ENCODE peak calls at places on chromosome 21, in eight cellular contexts. C, E, U, M, N, V, P and G are unnamed samples.

GRCh38 chr21:34881894-34882371 is 167.2 kb downstream of the RUNX1 start:
- DNase-seq in M (no peak), U (no peak), N (no peak), V (no peak), P (no peak), E (peak), C (no peak), G (no peak)

GRCh38 chr21:20570824-20571232 is 427.4 kb upstream of the NCAM2 start:
- DNase-seq in P (no peak), V (no peak), E (no peak), C (no peak), M (no peak), N (no peak), U (no peak), G (no peak)

GRCh38 chr21:46118305-46118870 is 20.5 kb downstream of the COL6A2 start:
- DNase-seq in E (no peak), M (no peak), P (no peak), N (no peak), V (peak), C (no peak), U (no peak), G (no peak)

GRCh38 chr21:24716306-24716918 is 890.9 kb downstream of the MRPL39 start:
- DNase-seq in P (no peak), U (no peak), E (no peak), V (no peak), C (no peak), M (no peak), N (no peak), G (no peak)

GRCh38 chr21:39006653-39007417 is 176.4 kb downstream of the PSMG1 start:
- DNase-seq in N (no peak), M (no peak), C (peak), U (peak), V (no peak), E (peak), P (peak), G (no peak)

GRCh38 chr21:45533731-45534571 is 8.3 kb downstream of the SLC19A1 start:
- DNase-seq in N (no peak), V (peak), P (no peak), C (no peak), M (no peak), U (no peak), E (no peak), G (no peak)

GRCh38 chr21:34722684-34723300 is 54.0 kb downstream of the CLIC6 start:
- DNase-seq in V (no peak), P (no peak), C (no peak), U (no peak), N (peak), M (no peak), E (no peak), G (no peak)

GRCh38 chr21:17560377-17560776 is 47.5 kb downstream of the CXADR start:
- DNase-seq in C (no peak), N (no peak), M (no peak), P (no peak), V (no peak), E (no peak), U (no peak), G (no peak)

GRCh38 chr21:44006656-44007055 is 5.5 kb upstream of the TRAPPC10 start:
- DNase-seq in C (peak), E (peak), M (no peak), U (no peak), V (no peak), N (no peak), P (peak), G (no peak)

GRCh38 chr21:34835526-34835925 is 166.7 kb downstream of the CLIC6 start:
- DNase-seq in M (no peak), E (peak), U (peak), P (peak), N (no peak), C (peak), V (peak), G (no peak)

GRCh38 chr21:38525454-38525853 is 27.2 kb upstream of the ERG start:
- DNase-seq in V (no peak), M (no peak), P (no peak), U (no peak), C (no peak), N (no peak), E (no peak), G (peak)

GRCh38 chr21:31557956-31558838 is 101.3 kb upstream of the SOD1 start:
- DNase-seq in U (no peak), N (peak), P (peak), E (peak), M (no peak), C (no peak), V (no peak), G (no peak)

GRCh38 chr21:14962217-14962616 is 102.6 kb downstream of the NRIP1 start:
- DNase-seq in C (no peak), E (no peak), N (no peak), V (no peak), P (no peak), M (no peak), U (no peak), G (no peak)

DNA sequence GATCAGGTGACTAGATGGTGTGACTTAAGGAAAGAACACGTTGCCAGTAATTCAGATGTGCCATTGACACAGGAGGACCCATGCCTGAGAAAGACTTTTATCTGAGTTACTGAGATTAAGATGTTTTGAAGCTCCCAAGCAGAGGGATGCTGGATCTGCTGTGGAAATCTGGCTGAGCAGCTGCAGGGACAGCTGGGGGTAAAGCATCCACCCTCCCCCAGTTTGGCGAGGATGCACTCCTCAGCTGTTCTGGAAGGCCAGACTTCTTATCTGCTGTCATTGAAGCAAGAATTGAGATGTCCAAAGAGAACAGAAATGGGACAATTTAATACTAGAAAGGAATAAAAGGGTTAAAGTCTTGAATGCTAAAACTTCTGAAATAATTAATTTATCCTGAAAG is 25.7 kb downstream of the TTC3 start:
- DNase-seq in N (no peak), V (no peak), M (no peak), E (no peak), P (no peak), U (no peak), C (no peak), G (no peak)
- H3K4me3 ChIP-seq in N (no peak), V (no peak), M (no peak), E (no peak), P (no peak), U (no peak), C (no peak), G (no peak)

GRCh38 chr21:33383056-33383888 is 19.9 kb upstream of the IFNGR2 start:
- DNase-seq in C (peak), N (peak), V (peak), P (peak), U (peak), E (peak), M (peak), G (no peak)
- H3K4me3 ChIP-seq in C (no peak), N (peak), V (no peak), P (no peak), U (peak), E (peak), M (peak), G (peak)

GRCh38 chr21:40425981-40426380 is 421.0 kb downstream of the DSCAM start:
- DNase-seq in N (no peak), V (no peak), E (no peak), M (no peak), U (no peak), P (no peak), C (no peak), G (no peak)
- H3K4me3 ChIP-seq in N (no peak), V (no peak), E (no peak), M (no peak), U (no peak), P (no peak), C (no peak), G (no peak)

GRCh38 chr21:41833138-41834115 is 45.7 kb downstream of the PRDM15 start:
- DNase-seq in U (no peak), M (peak), N (no peak), P (no peak), V (no peak), C (no peak), E (no peak), G (no peak)

GRCh38 chr21:41834252-41834925 is 44.8 kb downstream of the PRDM15 start:
- DNase-seq in C (no peak), M (no peak), P (no peak), E (no peak), N (no peak), U (no peak), V (peak), G (no peak)

GRCh38 chr21:41836166-41837015 is 42.8 kb downstream of the PRDM15 start:
- DNase-seq in C (no peak), E (no peak), N (no peak), V (no peak), U (no peak), P (no peak), M (no peak), G (no peak)

GRCh38 chr21:41835711-41836154 is 43.4 kb downstream of the PRDM15 start:
- DNase-seq in C (no peak), N (no peak), P (no peak), M (no peak), V (no peak), U (no peak), E (no peak), G (no peak)

GRCh38 chr21:41834926-41835663 is 44.0 kb downstream of the PRDM15 start:
- DNase-seq in P (no peak), V (peak), U (no peak), C (no peak), M (no peak), E (no peak), N (no peak), G (no peak)
- H3K4me3 ChIP-seq in P (no peak), V (no peak), U (no peak), C (no peak), M (no peak), E (no peak), N (no peak), G (no peak)